ENCODE peak calls at places on chromosomes 3 and 15, in five cellular contexts. A is NCI-H1436; V is activated CD8-positive, alpha-beta memory T cell treated with anti-CD3 and anti-CD28 coated beads for 1 hour; X is MCF 10A; S is activated naive CD4-positive, alpha-beta T cell. W is an unnamed sample.

GRCh38 chr3:126339466-126339865 is 17.7 kb downstream of the KLF15 start:
- DNase-seq in V (no peak), A (no peak), S (no peak), X (no peak), W (no peak)

GRCh38 chr3:64108281-64108680 is 85.0 kb upstream of the PSMD6 start:
- DNase-seq in A (no peak), X (no peak), S (no peak), V (no peak), W (no peak)

GRCh38 chr3:57544181-57545125 is at the start of gene DNAH12:
- DNase-seq in X (no peak), A (peak; percentile 16), S (no peak), V (no peak), W (peak; percentile 82)

GRCh38 chr3:162292409-162292808 is 795.8 kb downstream of the OTOL1 start:
- DNase-seq in X (no peak), V (no peak), S (no peak), A (no peak), W (no peak)

GRCh38 chr15:67091073-67091965 is 25.9 kb downstream of the SMAD3 start:
- DNase-seq in X (peak; percentile 97), S (no peak), A (no peak), V (peak; percentile 17), W (peak; percentile 73)

GRCh38 chr15:31403606-31404005 is 77.0 kb downstream of the KLF13 start:
- DNase-seq in A (no peak), X (no peak), V (no peak), S (no peak), W (no peak)

GRCh38 chr15:100234158-100235029 is 107.4 kb downstream of the ADAMTS17 start:
- DNase-seq in A (no peak), X (peak; percentile 32), S (no peak), V (no peak), W (no peak)

GRCh38 chr3:102354818-102355515 is 79.8 kb upstream of the ZPLD1 start:
- DNase-seq in X (peak; percentile 75), A (no peak), S (no peak), V (no peak), W (peak; percentile 66)

GRCh38 chr15:80893777-80894176 is 95.8 kb downstream of the MESD start:
- DNase-seq in V (no peak), X (peak; percentile 11), S (no peak), A (no peak), W (no peak)

GRCh38 chr3:142046320-142047020 is 102.9 kb downstream of the TFDP2 start:
- DNase-seq in S (no peak), V (no peak), X (no peak), A (no peak), W (no peak)

GRCh38 chr3:22016197-22016596 is 265.2 kb upstream of the ZNF385D start:
- DNase-seq in S (no peak), X (no peak), V (no peak), A (no peak), W (no peak)

GRCh38 chr3:105598047-105598796 is 231.5 kb downstream of the ALCAM start:
- DNase-seq in V (no peak), S (no peak), A (no peak), X (peak; percentile 85), W (peak; percentile 19)

GRCh38 chr15:70251246-70251990 is 153.7 kb upstream of the TLE3 start:
- DNase-seq in X (no peak), V (no peak), A (no peak), S (no peak), W (peak; percentile 58)

GRCh38 chr3:176068750-176069149 is 1128.5 kb downstream of the TBL1XR1 start:
- DNase-seq in A (no peak), S (no peak), V (no peak), X (no peak), W (no peak)

GRCh38 chr3:125310623-125311076 is 64.5 kb downstream of the ZNF148 start:
- DNase-seq in S (peak; percentile 1), X (no peak), A (no peak), V (no peak), W (no peak)

GRCh38 chr3:149618151-149619123 is 39.4 kb downstream of the WWTR1 start:
- DNase-seq in V (no peak), A (no peak), S (no peak), X (peak; percentile 86), W (no peak)

GRCh38 chr15:39125904-39126303 is 455.0 kb upstream of the THBS1 start:
- DNase-seq in S (no peak), A (no peak), X (peak; percentile 78), V (no peak), W (peak; percentile 42)

GRCh38 chr3:128994581-128995161 is 795 bp upstream of the CFAP92 start:
- DNase-seq in V (no peak), X (no peak), A (no peak), S (no peak), W (no peak)

GRCh38 chr15:42891569-42891968 is 29.0 kb downstream of the TTBK2 start:
- DNase-seq in V (no peak), S (no peak), X (no peak), A (no peak), W (no peak)

GRCh38 chr3:66486187-66486586 is 14.6 kb downstream of the LRIG1 start:
- DNase-seq in V (no peak), X (no peak), A (no peak), S (no peak), W (no peak)

GRCh38 chr3:106963446-106963845 is 413.8 kb upstream of the CCDC54 start:
- DNase-seq in V (no peak), X (peak; percentile 2), S (no peak), A (no peak), W (peak; percentile 44)

GRCh38 chr3:62833538-62833937 is 41.7 kb downstream of the CADPS start:
- DNase-seq in A (no peak), S (no peak), V (no peak), X (peak; percentile 18), W (peak; percentile 14)

GRCh38 chr3:174247671-174248070 is 611.5 kb upstream of the NAALADL2 start:
- DNase-seq in V (no peak), S (no peak), X (no peak), A (no peak), W (no peak)

W was measured in hepatocyte.